ENCODE peak calls at places on chromosomes 16 and 17, in seven cellular contexts. Z is RWPE1, H is pancreas, Q is neural crest cell, R is stomach, M is right lobe of liver, D is tibial artery. V is an unnamed sample.

GRCh38 chr17:60577147-60577925 is 22.7 kb upstream of the PPM1D start:
- DNase-seq in Z (no peak), M (no peak), H (no peak), R (no peak), Q (no peak), D (peak; percentile 48), V (no peak)

GRCh38 chr16:81808933-81809480 is 29.9 kb downstream of the PLCG2 start:
- DNase-seq in D (no peak), M (no peak), Q (no peak), H (no peak), Z (no peak), R (no peak), V (no peak)

GRCh38 chr16:10579965-10580918 is at the start of gene EMP2:
- DNase-seq in D (peak; percentile 78), H (peak; percentile 63), Z (peak; percentile 90), Q (peak; percentile 63), M (peak; percentile 85), R (peak; percentile 85), V (peak; percentile 38)

GRCh38 chr16:77531741-77532140 is 96.9 kb upstream of the ADAMTS18 start:
- DNase-seq in H (no peak), Z (no peak), D (no peak), R (no peak), Q (no peak), M (no peak), V (no peak)

GRCh38 chr17:57051886-57052342 is 33.1 kb upstream of the AKAP1 start:
- DNase-seq in D (no peak), Z (no peak), H (no peak), M (no peak), Q (no peak), R (no peak), V (no peak)

GRCh38 chr17:27343972-27344607 is 50.2 kb downstream of the WSB1 start:
- DNase-seq in H (no peak), Z (no peak), R (no peak), Q (no peak), D (no peak), M (no peak), V (no peak)

GRCh38 chr16:6967796-6968195 is 364.8 kb upstream of the RBFOX1 start:
- DNase-seq in D (no peak), R (no peak), Q (no peak), H (no peak), M (no peak), Z (no peak), V (no peak)

GRCh38 chr16:2179107-2179501 is 17.3 kb downstream of the CASKIN1 start:
- DNase-seq in H (no peak), Z (no peak), M (no peak), Q (no peak), R (no peak), D (no peak), V (no peak)

GRCh38 chr17:28956861-28957260 is 5.5 kb upstream of the PHF12 start:
- DNase-seq in H (no peak), D (no peak), R (no peak), Q (no peak), Z (no peak), M (no peak), V (no peak)

GRCh38 chr16:50778284-50779163 is 36.6 kb downstream of the CYLD start:
- DNase-seq in M (no peak), H (no peak), D (no peak), Z (no peak), Q (no peak), R (no peak), V (no peak)

GRCh38 chr17:32281011-32281451 is 15.4 kb downstream of the RHBDL3 start:
- DNase-seq in D (no peak), H (peak; percentile 37), Q (no peak), M (no peak), Z (no peak), R (peak; percentile 43), V (no peak)

GRCh38 chr17:41645371-41646063 is 21.1 kb upstream of the KRT17 start:
- DNase-seq in D (no peak), R (no peak), H (no peak), Z (no peak), M (no peak), Q (no peak), V (no peak)

GRCh38 chr16:62036807-62037135 is 533 bp upstream of the CDH8 start:
- DNase-seq in H (no peak), R (no peak), Q (no peak), M (no peak), D (no peak), Z (no peak), V (no peak)

GRCh38 chr17:77049440-77049839 is 91.3 kb upstream of the SEC14L1 start:
- DNase-seq in Z (no peak), M (no peak), R (no peak), H (no peak), Q (no peak), D (no peak), V (no peak)

GRCh38 chr17:28402844-28403243 is 3.2 kb downstream of the SLC46A1 start:
- DNase-seq in D (no peak), M (no peak), H (no peak), Z (no peak), Q (no peak), R (no peak), V (no peak)

GRCh38 chr16:84754353-84754856 is 54.6 kb downstream of the USP10 start:
- DNase-seq in Z (peak; percentile 70), R (peak; percentile 67), Q (peak; percentile 73), D (peak; percentile 71), M (no peak), H (peak; percentile 67), V (no peak)

GRCh38 chr17:78379134-78379497 is 667 bp downstream of the PGS1 start:
- DNase-seq in D (no peak), M (no peak), H (no peak), Z (peak; percentile 62), R (no peak), Q (no peak), V (no peak)

GRCh38 chr17:42252528-42253172 is 23.5 kb downstream of the STAT5B start:
- DNase-seq in Q (no peak), M (no peak), D (no peak), R (no peak), H (no peak), Z (no peak), V (no peak)

GRCh38 chr17:59807892-59808509 is 84.7 kb downstream of the TUBD1 start:
- DNase-seq in D (no peak), M (no peak), R (no peak), Z (no peak), Q (no peak), H (no peak), V (no peak)

GRCh38 chr16:83755391-83755790 is 52.4 kb upstream of the HSBP1 start:
- DNase-seq in R (no peak), H (no peak), Z (no peak), M (no peak), Q (no peak), D (no peak), V (no peak)

GRCh38 chr17:8799851-8800212 is 667 bp upstream of the MFSD6L start:
- DNase-seq in M (no peak), D (no peak), Q (no peak), H (peak; percentile 52), R (no peak), Z (no peak), V (no peak)

GRCh38 chr17:8797621-8798175 is 1.5 kb downstream of the MFSD6L start:
- DNase-seq in R (no peak), M (no peak), Q (no peak), Z (no peak), D (no peak), H (no peak), V (no peak)

GRCh38 chr17:8798176-8799000 is 777 bp downstream of the MFSD6L start:
- DNase-seq in Q (no peak), Z (no peak), M (no peak), D (no peak), H (peak; percentile 9), R (no peak), V (no peak)

GRCh38 chr17:8800656-8801055 is 1.5 kb upstream of the MFSD6L start:
- DNase-seq in R (no peak), Z (no peak), D (no peak), H (no peak), M (no peak), Q (no peak), V (no peak)

GRCh38 chr17:8799001-8799850 is at the start of gene MFSD6L:
- DNase-seq in Z (peak; percentile 12), H (peak; percentile 86), R (peak; percentile 87), Q (no peak), M (no peak), D (no peak), V (no peak)
- TF ChIP-seq CTCF in Z (no peak), H (peak; percentile 13), R (peak; percentile 25), Q (no peak), M (no peak), D (no peak), V (no peak)

GRCh38 chr16:87931504-87931903 is 4.8 kb downstream of the CA5A start:
- DNase-seq in M (no peak), Z (no peak), H (no peak), R (no peak), Q (no peak), D (no peak), V (no peak)

GRCh38 chr16:87927195-87927562 is 9.2 kb downstream of the CA5A start:
- DNase-seq in H (no peak), Q (no peak), M (no peak), R (no peak), D (no peak), Z (no peak), V (no peak)

GRCh38 chr16:87933140-87933495 is 3.2 kb downstream of the CA5A start:
- DNase-seq in Q (no peak), Z (no peak), D (no peak), H (no peak), R (no peak), M (no peak), V (no peak)

GRCh38 chr16:87929986-87930385 is 6.3 kb downstream of the CA5A start:
- DNase-seq in R (no peak), Z (no peak), Q (no peak), D (no peak), H (no peak), M (no peak), V (no peak)

GRCh38 chr16:87930456-87930855 is 5.9 kb downstream of the CA5A start:
- DNase-seq in R (no peak), M (no peak), Z (no peak), H (no peak), Q (no peak), D (no peak), V (no peak)
- TF ChIP-seq CTCF in R (no peak), M (peak; percentile 11), Z (no peak), H (no peak), Q (peak; percentile 52), D (no peak), V (no peak)

GRCh38 chr17:81991684-81992513 is 14.5 kb downstream of the ASPSCR1 start:
- DNase-seq in Z (peak; percentile 58), H (peak; percentile 90), Q (peak; percentile 66), D (peak; percentile 45), R (peak; percentile 96), M (peak; percentile 94), V (no peak)
- TF ChIP-seq CTCF in Z (no peak), H (no peak), Q (no peak), D (no peak), R (no peak), M (peak; percentile 16), V (no peak)

DNA sequence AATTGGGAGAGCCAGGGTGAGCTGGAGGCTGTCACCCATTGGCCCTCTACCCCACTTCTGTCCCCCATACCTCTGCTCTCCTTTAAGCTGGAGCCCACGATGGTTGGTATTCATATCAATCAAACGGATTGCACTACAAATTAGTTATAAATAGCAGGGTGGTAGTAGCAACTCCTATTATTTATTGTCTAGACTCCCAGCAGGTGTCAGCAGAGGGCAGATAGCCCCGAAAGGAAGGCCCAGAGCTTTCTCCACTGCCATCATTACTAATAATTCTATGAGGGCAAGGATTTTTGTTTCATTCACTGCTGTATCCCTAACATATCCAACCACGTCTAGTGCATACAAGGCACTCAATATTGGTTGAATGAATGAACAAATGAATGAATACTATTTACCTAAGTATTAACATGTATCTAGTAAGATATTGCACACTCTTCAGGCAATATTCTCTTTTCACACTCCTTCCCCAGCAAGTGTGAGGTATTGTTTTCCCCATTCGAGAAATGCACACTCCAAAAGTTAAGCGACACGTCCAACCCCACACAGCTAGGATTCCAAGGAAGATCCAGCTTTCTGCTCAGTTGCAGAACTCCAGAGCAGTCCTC is 6.3 kb downstream of the C17orf50 start:
- DNase-seq in D (no peak), M (no peak), R (peak; percentile 59), Q (no peak), H (no peak), Z (peak; percentile 71), V (no peak)
- TF ChIP-seq CTCF in D (peak; percentile 65), M (peak; percentile 56), R (peak; percentile 32), Q (peak; percentile 60), H (peak; percentile 17), Z (peak; percentile 76), V (no peak)